ENCODE peak calls at places on chromosomes 3 and 15, in five cellular contexts. N is AG20443; E is effector memory CD4-positive, alpha-beta T cell; R is kidney tubule cell; C is NCI-H1436. Y is an unnamed sample.

GRCh38 chr3:13051066-13051465 is 22.2 kb downstream of the IQSEC1 start:
- DNase-seq in N (no peak), E (no peak), R (no peak), C (no peak), Y (no peak)

GRCh38 chr3:108341911-108342310 is 45.6 kb downstream of the HHLA2 start:
- DNase-seq in N (no peak), E (no peak), R (no peak), C (no peak), Y (no peak)

GRCh38 chr3:183254816-183255730 is 2.0 kb downstream of the B3GNT5 start:
- DNase-seq in N (no peak), E (no peak), R (peak), C (no peak), Y (peak)

GRCh38 chr15:78051622-78052405 is 25.7 kb downstream of the TBC1D2B start:
- DNase-seq in N (no peak), E (no peak), R (no peak), C (no peak), Y (peak)

GRCh38 chr3:41581700-41582099 is 380.2 kb downstream of the ULK4 start:
- DNase-seq in N (no peak), E (no peak), R (no peak), C (no peak), Y (no peak)

GRCh38 chr3:126345641-126346460 is 11.4 kb downstream of the KLF15 start:
- DNase-seq in N (no peak), E (no peak), R (no peak), C (no peak), Y (no peak)

GRCh38 chr3:85554153-85554552 is 595.4 kb downstream of the CADM2 start:
- DNase-seq in N (no peak), E (no peak), R (no peak), C (no peak), Y (no peak)

GRCh38 chr3:156321934-156322333 is 201.6 kb downstream of the KCNAB1 start:
- DNase-seq in N (no peak), E (no peak), R (no peak), C (no peak), Y (no peak)

GRCh38 chr15:92377083-92377789 is 16.4 kb upstream of the ST8SIA2 start:
- DNase-seq in N (peak), E (no peak), R (peak), C (no peak), Y (peak)

GRCh38 chr3:10977864-10978510 is 14.6 kb upstream of the SLC6A1 start:
- DNase-seq in N (no peak), E (no peak), R (peak), C (no peak), Y (no peak)

GRCh38 chr3:71118406-71118805 is 465.1 kb downstream of the FOXP1 start:
- DNase-seq in N (no peak), E (no peak), R (no peak), C (no peak), Y (no peak)

GRCh38 chr3:190333961-190334360 is 11.7 kb upstream of the CLDN1 start:
- DNase-seq in N (no peak), E (no peak), R (no peak), C (no peak), Y (no peak)

GRCh38 chr3:192501427-192501826 is 225.9 kb downstream of the FGF12 start:
- DNase-seq in N (no peak), E (no peak), R (no peak), C (no peak), Y (no peak)

GRCh38 chr15:39593071-39594055 is 12.5 kb downstream of the THBS1 start:
- DNase-seq in N (no peak), E (no peak), R (peak), C (no peak), Y (no peak)

GRCh38 chr15:64249842-64250575 is 87.2 kb upstream of the PPIB start:
- DNase-seq in N (no peak), E (no peak), R (no peak), C (no peak), Y (no peak)

GRCh38 chr3:27712136-27713065 is 9.7 kb downstream of the EOMES start:
- DNase-seq in N (peak), E (peak), R (peak), C (no peak), Y (peak)

GRCh38 chr3:188854395-188855149 is 317.2 kb upstream of the TPRG1 start:
- DNase-seq in N (peak), E (no peak), R (peak), C (no peak), Y (no peak)

GRCh38 chr3:171620825-171621434 is 160.7 kb upstream of the TNIK start:
- DNase-seq in N (no peak), E (no peak), R (peak), C (no peak), Y (peak)